ENCODE peak calls at places on chromosome 19, in ten cellular contexts. P is NCI-H1694; F is left lobe of liver; Q is COR-L47; O is GM10248; R is stimulated activated CD8-positive, alpha-beta memory T cell treated with anti-CD3 and anti-CD28 coated beads, Interleukin-15, amount 100 ng/mL, for 24 hours; N is glomerular endothelial cell; K is M059J; W is hypothalamus; D is naive thymus-derived CD4-positive, alpha-beta T cell. X is an unnamed sample.

GRCh38 chr19:33130433-33130832 is 1.5 kb upstream of the WDR88 start:
- DNase-seq in P (no peak), F (no peak), Q (no peak), O (no peak), R (no peak), N (no peak), K (no peak), W (no peak), D (no peak), X (no peak)

GRCh38 chr19:2812414-2813234 is 7.0 kb upstream of the ZNF554 start:
- DNase-seq in P (no peak), F (no peak), Q (no peak), O (no peak), R (no peak), N (no peak), K (no peak), W (no peak), D (no peak), X (peak)

GRCh38 chr19:55638864-55639359 is 1.9 kb upstream of the ZNF580 start:
- DNase-seq in P (no peak), F (no peak), Q (peak), O (no peak), R (no peak), N (no peak), K (peak), W (no peak), D (no peak), X (no peak)

GRCh38 chr19:1884291-1884718 is 991 bp downstream of the ABHD17A start:
- DNase-seq in P (no peak), F (no peak), Q (no peak), O (no peak), R (no peak), N (no peak), K (no peak), W (no peak), D (no peak), X (no peak)

GRCh38 chr19:38490861-38491260 is 57.4 kb downstream of the RYR1 start:
- DNase-seq in P (no peak), F (no peak), Q (no peak), O (no peak), R (no peak), N (no peak), K (no peak), W (no peak), D (no peak), X (no peak)

GRCh38 chr19:42233106-42233505 is 9.3 kb downstream of the GSK3A start:
- DNase-seq in P (no peak), F (no peak), Q (no peak), O (no peak), R (no peak), N (no peak), K (no peak), W (no peak), D (no peak), X (peak)

GRCh38 chr19:49567722-49568454 is 12.5 kb downstream of the NOSIP start:
- DNase-seq in P (no peak), F (no peak), Q (no peak), O (no peak), R (no peak), N (no peak), K (no peak), W (no peak), D (peak), X (no peak)

GRCh38 chr19:7434391-7434790 is 54.4 kb downstream of the PEX11G start:
- DNase-seq in P (peak), F (no peak), Q (no peak), O (no peak), R (no peak), N (no peak), K (no peak), W (no peak), D (no peak), X (no peak)

GRCh38 chr19:38665950-38666661 is 18.7 kb downstream of the ACTN4 start:
- DNase-seq in P (no peak), F (no peak), Q (no peak), O (no peak), R (no peak), N (no peak), K (peak), W (no peak), D (no peak), X (no peak)

X was measured in GM12892.